ENCODE peak calls at places on chromosomes 6 and 20, in nine cellular contexts. V is Peyer's patch, A is ovary, O is aorta, K is neural progenitor cell, J is right cardiac atrium, W is sigmoid colon, P is psoas muscle, Q is right atrium auricular region. U is an unnamed sample.

GRCh38 chr6:89828988-89829590 is 591 bp upstream of the CASP8AP2 start:
- DNase-seq in V (no peak), Q (no peak), J (no peak), W (peak; percentile 65), K (peak; percentile 9), A (no peak), O (no peak), P (no peak), U (peak; percentile 38)

GRCh38 chr20:32456869-32457421 is 98.8 kb downstream of the ASXL1 start:
- DNase-seq in W (no peak), K (peak; percentile 91), J (no peak), V (no peak), P (peak; percentile 61), Q (no peak), O (peak; percentile 86), A (peak; percentile 73), U (no peak)

GRCh38 chr6:105474234-105474633 is 71.4 kb upstream of the PREP start:
- DNase-seq in Q (no peak), W (no peak), J (no peak), P (no peak), K (peak; percentile 28), V (no peak), A (no peak), O (no peak), U (no peak)

GRCh38 chr6:74735304-74735703 is 470.5 kb downstream of the COL12A1 start:
- DNase-seq in W (no peak), A (no peak), K (no peak), J (no peak), O (no peak), V (no peak), P (no peak), Q (peak; percentile 68), U (no peak)

GRCh38 chr20:44747166-44748004 is 1.7 kb downstream of the KCNK15 start:
- DNase-seq in A (peak; percentile 80), W (peak; percentile 81), K (peak; percentile 88), J (peak; percentile 74), P (peak; percentile 81), Q (peak; percentile 85), V (peak; percentile 47), O (peak; percentile 92), U (peak; percentile 41)

GRCh38 chr20:5642155-5642981 is 107.8 kb upstream of the SHLD1 start:
- DNase-seq in O (no peak), A (no peak), P (no peak), Q (peak; percentile 65), J (no peak), W (peak; percentile 72), V (no peak), K (no peak), U (no peak)

GRCh38 chr20:4332466-4332865 is 317.1 kb upstream of the RNF24 start:
- DNase-seq in Q (no peak), W (no peak), A (no peak), K (no peak), J (no peak), P (no peak), V (no peak), O (no peak), U (no peak)

GRCh38 chr20:19706463-19706862 is 51.6 kb upstream of the RIN2 start:
- DNase-seq in V (peak; percentile 60), O (no peak), J (no peak), W (no peak), Q (no peak), K (no peak), P (no peak), A (no peak), U (no peak)

GRCh38 chr20:33532753-33533459 is 43.0 kb downstream of the CBFA2T2 start:
- DNase-seq in K (no peak), V (no peak), W (no peak), Q (no peak), A (no peak), P (no peak), J (no peak), O (no peak), U (no peak)

GRCh38 chr6:113636357-113636824 is 220.8 kb upstream of the MARCKS start:
- DNase-seq in V (no peak), A (no peak), O (no peak), W (no peak), Q (no peak), P (no peak), K (no peak), J (no peak), U (no peak)

GRCh38 chr6:81998432-81998831 is 246.0 kb upstream of the TENT5A start:
- DNase-seq in Q (no peak), A (no peak), W (no peak), K (no peak), J (no peak), O (no peak), V (no peak), P (no peak), U (no peak)

GRCh38 chr6:14841901-14842421 is 403.9 kb upstream of the JARID2 start:
- DNase-seq in A (no peak), W (peak; percentile 88), K (no peak), V (no peak), O (no peak), P (peak; percentile 73), Q (no peak), J (no peak), U (no peak)

GRCh38 chr6:125843593-125843992 is 52.8 kb downstream of the NCOA7 start:
- DNase-seq in J (no peak), W (no peak), K (no peak), V (no peak), O (no peak), P (no peak), Q (no peak), A (no peak), U (no peak)

GRCh38 chr6:44534291-44534690 is 146.8 kb downstream of the CDC5L start:
- DNase-seq in P (no peak), K (no peak), W (no peak), Q (no peak), O (peak; percentile 23), V (no peak), J (no peak), A (no peak), U (no peak)

GRCh38 chr6:163327165-163327880 is 87.2 kb upstream of the QKI start:
- DNase-seq in W (no peak), J (no peak), O (no peak), P (no peak), K (no peak), Q (no peak), V (no peak), A (no peak), U (no peak)

GRCh38 chr6:132259070-132259469 is 142.2 kb downstream of the MOXD1 start:
- DNase-seq in O (no peak), V (no peak), Q (no peak), W (no peak), K (peak; percentile 30), P (no peak), A (no peak), J (no peak), U (no peak)

GRCh38 chr6:75233097-75233615 is 10.4 kb downstream of the COX7A2 start:
- DNase-seq in K (peak; percentile 22), W (no peak), P (no peak), O (no peak), A (no peak), Q (no peak), V (no peak), J (no peak), U (no peak)

GRCh38 chr6:140879861-140880260 is 1252.9 kb upstream of the GJE1 start:
- DNase-seq in K (no peak), O (no peak), V (no peak), A (no peak), P (no peak), J (no peak), Q (no peak), W (no peak), U (no peak)

GRCh38 chr6:14968056-14968643 is 277.7 kb upstream of the JARID2 start:
- DNase-seq in A (no peak), K (no peak), V (no peak), W (no peak), P (no peak), O (no peak), J (no peak), Q (no peak), U (no peak)

GRCh38 chr20:25353754-25354705 is 36.6 kb downstream of the ABHD12 start:
- DNase-seq in W (no peak), V (no peak), J (no peak), O (no peak), K (peak; percentile 66), P (no peak), A (no peak), Q (no peak), U (no peak)
- H3K9me3 ChIP-seq in W (no peaks in the 10 kb centered on the region), V (no peaks in the 10 kb centered on the region), J (no peaks in the 10 kb centered on the region), O (no peaks in the 10 kb centered on the region), K (no peaks in the 10 kb centered on the region), P (no peaks in the 10 kb centered on the region), A (no peaks in the 10 kb centered on the region), Q (no peaks in the 10 kb centered on the region), U (no peaks in the 10 kb centered on the region)

GRCh38 chr6:137491478-137491877 is 2.7 kb downstream of the OLIG3 start:
- DNase-seq in O (no peak), J (no peak), K (peak; percentile 14), A (no peak), W (no peak), P (no peak), V (no peak), Q (no peak), U (no peak)

GRCh38 chr6:137492289-137492688 is 1.9 kb downstream of the OLIG3 start:
- DNase-seq in Q (no peak), K (peak; percentile 14), A (no peak), P (no peak), J (no peak), V (no peak), W (no peak), O (no peak), U (no peak)

GRCh38 chr6:137490506-137490905 is 3.7 kb downstream of the OLIG3 start:
- DNase-seq in Q (no peak), A (no peak), P (no peak), J (no peak), V (no peak), W (no peak), K (peak; percentile 8), O (no peak), U (no peak)

GRCh38 chr6:137489410-137490371 is 4.5 kb downstream of the OLIG3 start:
- DNase-seq in V (no peak), W (no peak), A (no peak), O (no peak), J (no peak), Q (no peak), K (peak; percentile 78), P (no peak), U (no peak)

GRCh38 chr6:137490961-137491360 is 3.2 kb downstream of the OLIG3 start:
- DNase-seq in V (no peak), J (no peak), Q (no peak), W (no peak), A (no peak), P (no peak), O (no peak), K (peak; percentile 14), U (no peak)
- H3K27me3 ChIP-seq in V (peaks cover 3% of the 10 kb centered on the region), J (no peaks in the 10 kb centered on the region), Q (peaks cover 70% of the 10 kb centered on the region), W (peaks cover 95% of the 10 kb centered on the region), A (peaks cover 13% of the 10 kb centered on the region), P (peaks cover 100% of the 10 kb centered on the region), O (no peaks in the 10 kb centered on the region), K (peaks cover 100% of the 10 kb centered on the region), U (peaks cover 99% of the 10 kb centered on the region)

GRCh38 chr6:819122-819521 is 126.2 kb upstream of the EXOC2 start:
- DNase-seq in O (no peak), Q (no peak), W (no peak), J (no peak), K (no peak), V (no peak), P (no peak), A (no peak), U (no peak)
- H3K27ac ChIP-seq in O (no peak overlapping the region), Q (no peak overlapping the region), W (peak overlapping the region; percentile 53), J (no peak overlapping the region), K (no peak overlapping the region), V (no peak overlapping the region), P (no peak overlapping the region), A (no peak overlapping the region), U (no peak overlapping the region)

GRCh38 chr6:345747-346388 is 45.7 kb upstream of the IRF4 start:
- DNase-seq in O (no peak), Q (no peak), J (no peak), K (no peak), P (no peak), V (no peak), W (no peak), A (no peak), U (no peak)
- H3K9me3 ChIP-seq in O (no peaks in the 10 kb centered on the region), Q (no peaks in the 10 kb centered on the region), J (no peaks in the 10 kb centered on the region), K (peaks cover 7% of the 10 kb centered on the region), P (no peaks in the 10 kb centered on the region), V (no peaks in the 10 kb centered on the region), W (no peaks in the 10 kb centered on the region), A (no peaks in the 10 kb centered on the region), U (no peaks in the 10 kb centered on the region)